ENCODE peak calls at places on chromosome 3, in seven cellular contexts. U is NCI-H345; D is breast epithelium; B is fibroblast of lung; A is endothelial cell; T is OCI-LY7; L is activated naive CD8-positive, alpha-beta T cell treated with anti-CD3 and anti-CD28 coated beads, Interleukin-2, amount 50 U/mL, for 24 hours. P is an unnamed sample.

GRCh38 chr3:183844606-183845005 is 19.2 kb upstream of the MAP6D1 start:
- DNase-seq in U (no peak), D (no peak), B (peak; percentile 87), A (no peak), T (no peak), L (no peak), P (no peak)

GRCh38 chr3:110248666-110249065 is 823.0 kb upstream of the NECTIN3 start:
- DNase-seq in U (no peak), D (no peak), B (peak; percentile 1), A (no peak), T (no peak), L (no peak), P (no peak)

GRCh38 chr3:42686832-42687650 is 1.7 kb downstream of the KLHL40 start:
- DNase-seq in U (no peak), D (no peak), B (no peak), A (no peak), T (no peak), L (no peak), P (no peak)

GRCh38 chr3:58332575-58333179 is at the start of gene PXK:
- DNase-seq in U (peak; percentile 54), D (peak; percentile 45), B (peak; percentile 77), A (peak; percentile 77), T (peak; percentile 88), L (peak; percentile 84), P (peak; percentile 87)

GRCh38 chr3:72190050-72190449 is 405.1 kb upstream of the PROK2 start:
- DNase-seq in U (no peak), D (no peak), B (no peak), A (no peak), T (no peak), L (no peak), P (peak; percentile 82)

GRCh38 chr3:1087066-1087555 is 5.7 kb upstream of the CNTN6 start:
- DNase-seq in U (peak; percentile 7), D (peak; percentile 83), B (peak; percentile 97), A (no peak), T (no peak), L (no peak), P (no peak)

GRCh38 chr3:20352547-20353164 is 166.7 kb upstream of the SGO1 start:
- DNase-seq in U (no peak), D (no peak), B (peak; percentile 5), A (no peak), T (no peak), L (no peak), P (no peak)

GRCh38 chr3:28700728-28701127 is 352.1 kb upstream of the AZI2 start:
- DNase-seq in U (peak; percentile 34), D (no peak), B (no peak), A (no peak), T (no peak), L (no peak), P (no peak)

GRCh38 chr3:111392911-111393351 is 149.1 kb upstream of the CD96 start:
- DNase-seq in U (no peak), D (no peak), B (peak; percentile 16), A (no peak), T (peak; percentile 0), L (peak; percentile 6), P (no peak)

P was measured in left lobe of liver.